ENCODE peak calls at places on chromosomes 1 and 21, in eight cellular contexts. V is fibroblast of lung, A is brain microvascular endothelial cell, X is astrocyte of the spinal cord, B is upper lobe of right lung, Z is neural progenitor cell, Y is lung, F is PC-3. J is an unnamed sample.

GRCh38 chr1:58397187-58397820 is 149.2 kb downstream of the OMA1 start:
- DNase-seq in B (no peak), Y (no peak), F (no peak), A (peak), Z (no peak), V (peak), X (peak), J (no peak)

GRCh38 chr1:206772228-206773002 is at the start of gene IL10:
- DNase-seq in Z (no peak), X (no peak), B (no peak), V (no peak), F (no peak), Y (no peak), A (no peak), J (no peak)

GRCh38 chr1:31811605-31812004 is 4.2 kb downstream of the SPOCD1 start:
- DNase-seq in B (no peak), F (no peak), V (peak), A (peak), Y (no peak), X (peak), Z (peak), J (no peak)

GRCh38 chr21:41258617-41259016 is 58.0 kb upstream of the FAM3B start:
- DNase-seq in A (no peak), Y (no peak), F (peak), X (no peak), V (no peak), Z (no peak), B (no peak), J (no peak)

GRCh38 chr1:23010734-23011449 is 4.8 kb downstream of the TEX46 start:
- DNase-seq in F (peak), A (peak), Y (no peak), X (peak), V (peak), B (no peak), Z (no peak), J (peak)

GRCh38 chr1:86409416-86410021 is 13.4 kb upstream of the ODF2L start:
- DNase-seq in A (no peak), Y (peak), V (peak), Z (peak), B (peak), F (no peak), X (no peak), J (no peak)

GRCh38 chr1:53663525-53664300 is 75.3 kb downstream of the GLIS1 start:
- DNase-seq in F (no peak), X (no peak), Y (no peak), B (no peak), A (no peak), Z (no peak), V (no peak), J (no peak)

GRCh38 chr1:111406325-111406768 is 21.2 kb downstream of the OVGP1 start:
- DNase-seq in Z (no peak), A (no peak), V (peak), F (peak), B (no peak), Y (peak), X (no peak), J (no peak)

GRCh38 chr21:36657999-36658398 is 40.9 kb upstream of the SIM2 start:
- DNase-seq in B (no peak), X (no peak), Z (no peak), F (no peak), A (no peak), V (no peak), Y (no peak), J (no peak)

GRCh38 chr1:203557958-203558760 is 64.2 kb downstream of the OPTC start:
- DNase-seq in F (peak), Z (no peak), V (peak), B (no peak), Y (peak), A (peak), X (peak), J (peak)

GRCh38 chr21:32806810-32807386 is 35.3 kb upstream of the PAXBP1 start:
- DNase-seq in V (peak), A (peak), Z (no peak), Y (no peak), B (no peak), X (peak), F (no peak), J (no peak)

GRCh38 chr1:164611754-164612642 is 53.0 kb downstream of the PBX1 start:
- DNase-seq in V (peak), B (no peak), Z (peak), X (peak), Y (no peak), F (peak), A (peak), J (no peak)

GRCh38 chr1:229624906-229625871 is 733 bp downstream of the TAF5L start:
- DNase-seq in X (peak), F (peak), V (peak), Y (peak), A (peak), Z (peak), B (peak), J (no peak)

GRCh38 chr1:30371179-30371788 is 352.1 kb downstream of the MATN1 start:
- DNase-seq in Z (no peak), F (no peak), X (no peak), B (no peak), V (no peak), Y (peak), A (no peak), J (no peak)

GRCh38 chr1:232911027-232911599 is 39.3 kb upstream of the NTPCR start:
- DNase-seq in X (no peak), Z (no peak), A (no peak), V (no peak), Y (no peak), F (no peak), B (no peak), J (no peak)

GRCh38 chr21:29501451-29501850 is 202.7 kb downstream of the BACH1 start:
- DNase-seq in Z (no peak), X (peak), Y (no peak), B (no peak), F (peak), A (peak), V (peak), J (no peak)

GRCh38 chr1:29643281-29643680 is 407.0 kb downstream of the PTPRU start:
- DNase-seq in V (no peak), Y (peak), Z (no peak), F (no peak), X (no peak), A (no peak), B (no peak), J (no peak)

GRCh38 chr1:161949543-161949942 is 74.1 kb downstream of the OLFML2B start:
- DNase-seq in V (no peak), B (no peak), Y (no peak), A (no peak), X (no peak), Z (no peak), F (peak), J (no peak)

GRCh38 chr1:44323952-44324351 is 31.1 kb downstream of the ERI3 start:
- DNase-seq in X (no peak), V (no peak), F (no peak), Z (no peak), A (no peak), Y (no peak), B (no peak), J (no peak)

GRCh38 chr21:30268608-30269197 is 14.0 kb downstream of the KRTAP24-1 start:
- DNase-seq in V (no peak), Y (no peak), A (no peak), Z (peak), X (no peak), B (no peak), F (peak), J (no peak)

GRCh38 chr1:115332813-115333608 is 5.0 kb downstream of the NGF start:
- DNase-seq in V (peak), B (no peak), Z (no peak), F (no peak), A (no peak), X (peak), Y (no peak), J (peak)

GRCh38 chr1:61640531-61641125 is 84.3 kb downstream of the TM2D1 start:
- DNase-seq in Z (no peak), A (no peak), Y (no peak), V (no peak), F (no peak), X (no peak), B (no peak), J (no peak)

GRCh38 chr1:212610575-212610967 is 2.0 kb downstream of the ATF3 start:
- DNase-seq in V (no peak), A (no peak), Y (no peak), B (no peak), Z (no peak), F (no peak), X (no peak), J (no peak)

GRCh38 chr1:152495066-152495675 is 15.4 kb upstream of the LCE5A start:
- DNase-seq in B (no peak), Y (no peak), Z (no peak), F (peak), V (no peak), A (no peak), X (no peak), J (no peak)

GRCh38 chr1:14944471-14944981 is 209.0 kb upstream of the TMEM51 start:
- DNase-seq in F (no peak), Y (no peak), V (no peak), A (no peak), B (no peak), X (no peak), Z (no peak), J (no peak)

GRCh38 chr1:92901699-92902405 is 59.4 kb downstream of the DIPK1A start:
- DNase-seq in Z (no peak), F (no peak), V (no peak), A (no peak), X (no peak), Y (no peak), B (no peak), J (no peak)

GRCh38 chr1:205578780-205579571 is 52.8 kb downstream of the ELK4 start:
- DNase-seq in V (no peak), F (peak), Z (no peak), B (peak), A (no peak), X (no peak), Y (no peak), J (no peak)

GRCh38 chr1:201190624-201191051 is at the start of gene IGFN1:
- DNase-seq in V (no peak), X (no peak), Z (peak), Y (no peak), B (no peak), F (no peak), A (no peak), J (no peak)

GRCh38 chr21:46322351-46323226 is 1.1 kb downstream of the C21orf58 start:
- DNase-seq in Y (peak), X (peak), V (peak), B (no peak), F (peak), Z (peak), A (peak), J (no peak)

GRCh38 chr1:47682786-47683350 is 245.0 kb downstream of the FOXD2 start:
- DNase-seq in B (no peak), F (no peak), Z (no peak), X (no peak), V (no peak), Y (peak), A (no peak), J (no peak)

GRCh38 chr1:44220755-44221154 is 7.5 kb downstream of the DMAP1 start:
- DNase-seq in Y (no peak), X (no peak), F (no peak), Z (no peak), A (no peak), B (no peak), V (no peak), J (no peak)

GRCh38 chr1:33094971-33095604 is 14.1 kb downstream of the AZIN2 start:
- DNase-seq in Y (peak), F (peak), Z (peak), A (peak), B (no peak), X (peak), V (peak), J (peak)

GRCh38 chr1:93692983-93693591 is 11.4 kb upstream of the BCAR3 start:
- DNase-seq in V (peak), Z (no peak), X (peak), Y (no peak), A (peak), F (peak), B (peak), J (no peak)

GRCh38 chr1:153617677-153618076 is 1.6 kb upstream of the S100A14 start:
- DNase-seq in Y (peak), B (no peak), F (peak), V (no peak), Z (peak), A (no peak), X (peak), J (no peak)

GRCh38 chr1:44447051-44447806 is 42.2 kb downstream of the RNF220 start:
- DNase-seq in Z (no peak), A (no peak), Y (no peak), X (no peak), F (no peak), B (no peak), V (no peak), J (no peak)

GRCh38 chr1:173503391-173503790 is 26.3 kb downstream of the PRDX6 start:
- DNase-seq in Z (no peak), X (no peak), V (no peak), Y (no peak), F (no peak), A (no peak), B (no peak), J (no peak)

DNA sequence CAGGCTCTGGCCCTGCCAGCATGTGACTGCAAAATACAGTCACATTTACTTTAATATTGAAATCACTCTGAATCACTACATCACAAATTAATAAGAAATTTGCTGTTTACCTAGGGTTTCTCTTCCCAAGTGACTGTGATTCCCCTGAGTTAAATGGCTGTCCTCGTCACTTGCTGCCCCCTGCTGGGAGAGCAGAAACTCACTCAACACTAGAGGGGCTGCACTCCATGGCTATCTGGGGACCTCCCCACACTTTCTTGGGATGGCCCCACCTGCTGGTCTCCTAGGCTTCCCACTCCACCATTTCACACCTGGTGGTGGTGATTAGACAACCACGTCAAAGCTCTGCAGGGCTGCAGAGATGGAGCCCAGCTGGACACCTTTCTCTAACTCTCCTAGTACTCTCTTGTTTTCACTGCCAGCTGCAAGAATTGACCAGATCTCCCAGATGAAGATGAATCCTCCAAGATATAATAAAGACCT is 63.4 kb downstream of the CD2 start:
- DNase-seq in F (peak), V (peak), A (no peak), X (no peak), B (peak), Y (peak), Z (peak), J (no peak)
- TF ChIP-seq CTCF in F (peak), V (peak), A (peak), X (peak), B (peak), Y (peak), Z (peak), J (peak)

GRCh38 chr1:113396585-113396984 is 6.3 kb downstream of the MAGI3 start:
- DNase-seq in A (peak), V (peak), Z (no peak), F (peak), Y (no peak), X (peak), B (no peak), J (peak)
- H3K4me3 ChIP-seq in A (no peak), V (no peak), Z (no peak), F (peak), Y (no peak), X (no peak), B (no peak), J (no peak)

DNA sequence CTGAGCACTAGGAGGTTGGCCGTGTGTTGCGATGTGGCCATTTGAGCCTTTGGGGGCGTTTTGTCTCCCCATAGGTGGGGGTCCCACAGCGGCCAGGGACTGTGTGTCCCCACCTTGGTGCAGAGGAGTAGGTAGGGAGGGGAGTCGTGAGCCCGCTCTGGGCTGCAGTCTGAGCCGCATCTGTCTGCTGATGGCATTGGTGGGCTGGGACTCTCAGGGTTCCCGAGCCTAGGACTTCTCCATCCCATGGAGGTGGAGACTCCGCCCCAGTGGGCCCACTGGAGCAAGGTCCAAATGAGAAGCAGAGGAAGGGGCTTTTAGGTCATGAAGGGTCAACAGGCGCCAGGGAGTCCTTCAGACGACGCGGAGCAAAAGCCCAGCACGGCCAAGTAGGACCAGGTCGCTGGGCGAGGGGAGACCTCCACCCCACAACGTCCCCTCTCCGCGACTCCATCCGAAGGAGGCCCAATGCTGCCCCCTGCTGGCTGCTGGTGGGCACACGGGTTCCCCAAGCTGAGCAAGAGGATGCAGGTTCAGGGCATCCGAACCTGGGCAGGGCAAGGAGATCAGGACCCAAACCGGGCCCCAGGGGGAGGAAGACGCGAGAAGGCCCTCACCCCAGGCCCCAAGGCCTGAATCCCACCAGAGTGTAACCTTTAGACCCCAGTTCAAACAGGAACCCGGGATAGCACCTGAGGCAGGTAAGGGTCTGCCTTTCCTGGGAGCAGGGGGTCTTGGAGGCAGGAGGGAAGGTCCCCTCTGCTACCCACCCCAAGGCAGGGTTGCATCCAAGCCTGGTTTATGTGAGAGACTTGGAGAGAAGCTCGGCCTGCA is 14.9 kb downstream of the TTC34 start:
- DNase-seq in Y (no peak), Z (peak), A (no peak), B (peak), F (peak), X (no peak), V (no peak), J (no peak)
- TF ChIP-seq CTCF in Y (peak), Z (peak), A (peak), B (peak), F (peak), X (no peak), V (peak), J (no peak)

GRCh38 chr1:9241891-9242290 is 7.3 kb downstream of the H6PD start:
- DNase-seq in V (no peak), X (no peak), B (peak), A (no peak), F (no peak), Z (no peak), Y (no peak), J (no peak)
- H3K4me3 ChIP-seq in V (no peak), X (no peak), B (peak), A (no peak), F (no peak), Z (no peak), Y (no peak), J (no peak)

DNA sequence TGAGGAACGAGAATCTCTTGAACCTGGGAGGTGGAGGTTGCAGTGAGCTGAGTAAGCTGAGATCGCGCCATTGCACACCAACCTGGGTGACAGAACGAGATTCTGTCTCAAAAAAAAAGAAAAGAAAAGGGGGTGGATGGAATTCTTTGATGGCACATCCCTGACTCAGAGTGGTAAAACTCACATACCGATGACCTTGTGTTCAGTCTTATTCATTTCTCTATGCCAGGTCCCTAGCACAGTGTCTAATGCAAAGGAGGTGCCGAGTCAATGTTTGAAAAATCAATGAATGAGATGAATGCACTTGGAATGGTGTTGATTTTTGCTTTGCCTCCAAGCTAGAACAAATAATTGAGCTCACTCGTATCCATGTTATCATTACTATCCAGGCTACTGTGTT is 18.5 kb upstream of the FAM20B start:
- DNase-seq in Z (no peak), Y (no peak), B (no peak), V (peak), F (peak), X (no peak), A (no peak), J (no peak)
- TF ChIP-seq CTCF in Z (no peak), Y (no peak), B (no peak), V (no peak), F (no peak), X (no peak), A (no peak), J (no peak)

DNA sequence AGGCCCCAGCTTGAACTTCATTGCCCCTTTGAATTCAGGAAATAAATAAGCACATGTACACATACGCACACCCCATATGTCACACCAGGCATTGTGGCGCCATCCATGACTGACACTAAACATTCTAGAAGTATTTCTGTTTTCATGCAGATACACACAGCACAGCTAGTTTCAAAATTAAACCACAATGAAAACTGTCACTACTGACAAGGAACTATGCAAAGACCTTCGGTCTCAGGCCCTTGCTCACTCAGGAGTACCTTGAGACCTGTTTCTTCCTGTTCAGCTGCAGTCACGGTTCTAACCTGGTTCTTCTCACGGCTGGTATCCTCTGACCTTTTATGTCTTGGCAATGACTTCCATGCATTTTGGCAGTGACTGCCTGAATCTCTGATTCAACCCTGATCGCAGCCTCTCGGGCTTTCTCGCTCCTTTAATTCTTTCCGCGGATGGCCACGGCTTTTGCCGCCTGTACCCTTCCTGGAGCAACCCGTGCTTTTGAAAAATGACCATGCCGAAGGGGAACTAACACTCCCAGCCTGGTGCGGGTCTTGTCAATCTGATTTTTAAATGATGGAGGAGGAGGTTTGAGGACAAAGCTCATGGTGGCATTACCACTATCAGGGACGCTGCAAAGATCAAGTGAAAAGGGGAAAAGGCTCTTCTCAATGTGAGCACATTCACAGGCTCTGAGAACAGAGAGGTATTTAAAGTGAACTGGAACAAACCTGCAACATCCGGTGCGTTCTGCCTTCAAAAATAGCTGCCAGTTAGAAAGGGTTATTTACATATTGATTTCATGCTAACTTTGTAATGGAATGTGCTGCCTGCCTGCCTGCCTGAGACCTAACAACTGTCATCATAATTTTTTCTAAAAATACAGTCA is 384.6 kb downstream of the RRAGC start:
- DNase-seq in A (no peak), Z (peak), X (no peak), B (no peak), Y (no peak), F (no peak), V (no peak), J (no peak)
- H3K4me3 ChIP-seq in A (no peak), Z (peak), X (no peak), B (no peak), Y (no peak), F (no peak), V (no peak), J (no peak)

GRCh38 chr1:156251527-156251926 is 3.7 kb upstream of the PAQR6 start:
- DNase-seq in B (no peak), V (no peak), Y (no peak), F (no peak), X (no peak), A (no peak), Z (no peak), J (no peak)

GRCh38 chr1:156257711-156258110 is 9.9 kb upstream of the PAQR6 start:
- DNase-seq in Y (no peak), A (no peak), Z (no peak), X (no peak), V (no peak), B (no peak), F (no peak), J (no peak)

GRCh38 chr1:156258859-156259258 is 11.0 kb upstream of the PAQR6 start:
- DNase-seq in A (no peak), Y (no peak), F (no peak), B (no peak), X (no peak), Z (no peak), V (no peak), J (no peak)

GRCh38 chr1:156249593-156249992 is 1.7 kb upstream of the PAQR6 start:
- DNase-seq in V (no peak), B (no peak), Y (no peak), X (no peak), A (no peak), Z (no peak), F (no peak), J (no peak)

GRCh38 chr1:156253634-156254033 is 5.8 kb upstream of the PAQR6 start:
- DNase-seq in X (no peak), B (no peak), Y (no peak), A (no peak), V (no peak), F (no peak), Z (no peak), J (no peak)
- TF ChIP-seq CTCF in X (no peak), B (no peak), Y (no peak), A (no peak), V (no peak), F (no peak), Z (no peak), J (no peak)

J was measured in AG09309.